ENCODE peak calls at places on chromosomes 3 and 15, in ten cellular contexts. One of them, this sample, is unnamed. For H3K36me3, the result is how much of the 10 kb centered on the place peaks cover.

GRCh38 chr3:155352900-155353490 is 59.5 kb upstream of the STRIT1 start:
- DNase-seq in transverse colon: no peak
- DNase-seq in suprapubic skin: no peak
- DNase-seq in upper lobe of left lung: no peak
- DNase-seq in HepG2: peak
- DNase-seq in stomach: no peak
- DNase-seq in sigmoid colon: no peak
- DNase-seq in SK-N-SH: peak
- DNase-seq in ovary: no peak
- DNase-seq in K562: peak
- DNase-seq in this sample: no peak

GRCh38 chr3:29686889-29687592 is 406.2 kb downstream of the RBMS3 start:
- DNase-seq in ovary: no peak
- DNase-seq in suprapubic skin: no peak
- DNase-seq in stomach: no peak
- DNase-seq in sigmoid colon: no peak
- DNase-seq in SK-N-SH: peak
- DNase-seq in upper lobe of left lung: no peak
- DNase-seq in HepG2: no peak
- DNase-seq in K562: no peak
- DNase-seq in transverse colon: no peak
- DNase-seq in this sample: no peak

GRCh38 chr15:77122576-77122975 is 51.7 kb upstream of the TSPAN3 start:
- DNase-seq in HepG2: no peak
- DNase-seq in ovary: no peak
- DNase-seq in upper lobe of left lung: no peak
- DNase-seq in K562: no peak
- DNase-seq in suprapubic skin: no peak
- DNase-seq in transverse colon: no peak
- DNase-seq in stomach: no peak
- DNase-seq in SK-N-SH: no peak
- DNase-seq in sigmoid colon: no peak
- DNase-seq in this sample: no peak

GRCh38 chr3:56366641-56366984 is 101.7 kb downstream of the ERC2 start:
- DNase-seq in sigmoid colon: no peak
- DNase-seq in K562: no peak
- DNase-seq in SK-N-SH: no peak
- DNase-seq in suprapubic skin: no peak
- DNase-seq in HepG2: no peak
- DNase-seq in ovary: no peak
- DNase-seq in stomach: no peak
- DNase-seq in upper lobe of left lung: no peak
- DNase-seq in transverse colon: no peak
- DNase-seq in this sample: no peak

GRCh38 chr3:126083511-126083912 is 412 bp downstream of the SLC41A3 start:
- DNase-seq in transverse colon: peak
- DNase-seq in sigmoid colon: no peak
- DNase-seq in SK-N-SH: peak
- DNase-seq in K562: peak
- DNase-seq in HepG2: peak
- DNase-seq in stomach: peak
- DNase-seq in suprapubic skin: no peak
- DNase-seq in upper lobe of left lung: peak
- DNase-seq in ovary: peak
- DNase-seq in this sample: no peak

GRCh38 chr3:115792206-115792955 is 169.1 kb downstream of the GAP43 start:
- DNase-seq in HepG2: peak
- DNase-seq in sigmoid colon: no peak
- DNase-seq in upper lobe of left lung: no peak
- DNase-seq in K562: no peak
- DNase-seq in stomach: no peak
- DNase-seq in suprapubic skin: no peak
- DNase-seq in ovary: no peak
- DNase-seq in transverse colon: no peak
- DNase-seq in SK-N-SH: no peak
- DNase-seq in this sample: no peak

GRCh38 chr3:146838221-146838620 is 233.1 kb upstream of the PLSCR5 start:
- DNase-seq in sigmoid colon: no peak
- DNase-seq in stomach: no peak
- DNase-seq in ovary: no peak
- DNase-seq in transverse colon: no peak
- DNase-seq in HepG2: no peak
- DNase-seq in K562: no peak
- DNase-seq in upper lobe of left lung: no peak
- DNase-seq in SK-N-SH: no peak
- DNase-seq in suprapubic skin: no peak
- DNase-seq in this sample: no peak

GRCh38 chr3:32432711-32433530 is 41.3 kb downstream of the CMTM7 start:
- DNase-seq in sigmoid colon: no peak
- DNase-seq in suprapubic skin: no peak
- DNase-seq in SK-N-SH: no peak
- DNase-seq in stomach: no peak
- DNase-seq in ovary: no peak
- DNase-seq in HepG2: no peak
- DNase-seq in transverse colon: no peak
- DNase-seq in upper lobe of left lung: no peak
- DNase-seq in K562: no peak
- DNase-seq in this sample: no peak

GRCh38 chr3:128324911-128325592 is 141.6 kb downstream of the DNAJB8 start:
- DNase-seq in upper lobe of left lung: no peak
- DNase-seq in transverse colon: no peak
- DNase-seq in suprapubic skin: no peak
- DNase-seq in stomach: peak
- DNase-seq in ovary: peak
- DNase-seq in K562: no peak
- DNase-seq in SK-N-SH: no peak
- DNase-seq in HepG2: peak
- DNase-seq in sigmoid colon: peak
- DNase-seq in this sample: no peak

GRCh38 chr15:61633951-61634350 is 404.8 kb upstream of the RORA start:
- DNase-seq in ovary: no peak
- DNase-seq in HepG2: no peak
- DNase-seq in sigmoid colon: no peak
- DNase-seq in SK-N-SH: no peak
- DNase-seq in transverse colon: no peak
- DNase-seq in suprapubic skin: no peak
- DNase-seq in stomach: no peak
- DNase-seq in upper lobe of left lung: no peak
- DNase-seq in K562: no peak
- DNase-seq in this sample: no peak

GRCh38 chr3:138220788-138221187 is 33.7 kb downstream of the ARMC8 start:
- DNase-seq in transverse colon: no peak
- DNase-seq in stomach: no peak
- DNase-seq in suprapubic skin: no peak
- DNase-seq in upper lobe of left lung: no peak
- DNase-seq in sigmoid colon: no peak
- DNase-seq in HepG2: no peak
- DNase-seq in K562: no peak
- DNase-seq in ovary: no peak
- DNase-seq in SK-N-SH: no peak
- DNase-seq in this sample: no peak

GRCh38 chr3:41975421-41976103 is 13.7 kb upstream of the ULK4 start:
- DNase-seq in ovary: no peak
- DNase-seq in sigmoid colon: no peak
- DNase-seq in HepG2: no peak
- DNase-seq in upper lobe of left lung: no peak
- DNase-seq in suprapubic skin: no peak
- DNase-seq in stomach: no peak
- DNase-seq in transverse colon: no peak
- DNase-seq in SK-N-SH: no peak
- DNase-seq in K562: no peak
- DNase-seq in this sample: no peak

GRCh38 chr15:82852906-82853635 is 43.6 kb downstream of the WHAMM start:
- DNase-seq in upper lobe of left lung: peak
- DNase-seq in ovary: no peak
- DNase-seq in SK-N-SH: no peak
- DNase-seq in suprapubic skin: no peak
- DNase-seq in stomach: peak
- DNase-seq in K562: no peak
- DNase-seq in transverse colon: no peak
- DNase-seq in sigmoid colon: no peak
- DNase-seq in HepG2: no peak
- DNase-seq in this sample: no peak

DNA sequence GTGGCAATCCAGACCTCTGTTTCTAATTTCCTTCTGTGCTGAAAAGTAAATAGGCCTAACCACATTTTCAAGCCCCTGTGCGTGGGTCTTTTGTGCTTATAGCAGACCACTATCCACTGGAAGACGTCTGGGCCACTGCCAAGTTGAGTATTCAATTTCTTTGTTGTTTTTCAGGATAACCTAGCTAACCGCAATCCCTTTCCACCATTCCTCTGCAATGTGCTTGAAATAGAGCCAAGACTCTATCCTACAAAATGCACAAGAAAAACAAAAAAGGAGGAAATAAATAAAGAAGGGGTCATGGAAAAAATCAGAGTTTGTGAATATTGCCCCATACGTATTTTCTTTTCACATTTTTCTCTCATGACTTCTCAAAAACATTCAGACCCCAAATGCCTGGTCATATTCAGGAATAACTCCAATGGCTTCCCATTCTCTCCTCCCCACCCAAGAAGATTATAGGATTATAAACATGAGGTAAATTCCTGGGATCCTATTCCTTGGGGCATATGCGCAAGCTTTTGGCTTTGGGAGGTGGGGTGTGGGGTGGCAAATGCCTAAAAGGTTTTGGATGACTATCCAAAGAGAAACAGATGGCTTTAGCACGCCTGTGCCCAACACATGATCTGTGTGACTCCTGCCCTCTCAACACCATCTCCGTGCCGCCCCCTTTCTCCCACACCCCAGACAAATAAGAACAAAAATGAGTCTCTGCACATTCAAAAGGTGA is 217.9 kb upstream of the THBS1 start:
- DNase-seq in ovary: no peak
- DNase-seq in suprapubic skin: no peak
- DNase-seq in K562: no peak
- DNase-seq in SK-N-SH: peak
- DNase-seq in transverse colon: no peak
- DNase-seq in upper lobe of left lung: no peak
- DNase-seq in stomach: no peak
- DNase-seq in HepG2: no peak
- DNase-seq in sigmoid colon: no peak
- DNase-seq in this sample: no peak
- TF ChIP-seq EP300 in ovary: no peak
- TF ChIP-seq EP300 in suprapubic skin: no peak
- TF ChIP-seq EP300 in K562: no peak
- TF ChIP-seq EP300 in SK-N-SH: no peak
- TF ChIP-seq EP300 in transverse colon: no peak
- TF ChIP-seq EP300 in upper lobe of left lung: no peak
- TF ChIP-seq EP300 in stomach: no peak
- TF ChIP-seq EP300 in HepG2: no peak
- TF ChIP-seq EP300 in sigmoid colon: no peak
- TF ChIP-seq EP300 in this sample: no peak

GRCh38 chr15:101329309-101329863 is 34.3 kb upstream of the SNRPA1 start:
- DNase-seq in transverse colon: no peak
- DNase-seq in K562: no peak
- DNase-seq in upper lobe of left lung: no peak
- DNase-seq in HepG2: no peak
- DNase-seq in SK-N-SH: no peak
- DNase-seq in ovary: no peak
- DNase-seq in sigmoid colon: no peak
- DNase-seq in stomach: no peak
- DNase-seq in suprapubic skin: no peak
- DNase-seq in this sample: no peak
- H3K27ac ChIP-seq in transverse colon: no peak
- H3K27ac ChIP-seq in K562: no peak
- H3K27ac ChIP-seq in upper lobe of left lung: no peak
- H3K27ac ChIP-seq in HepG2: no peak
- H3K27ac ChIP-seq in SK-N-SH: no peak
- H3K27ac ChIP-seq in ovary: no peak
- H3K27ac ChIP-seq in sigmoid colon: no peak
- H3K27ac ChIP-seq in stomach: no peak
- H3K27ac ChIP-seq in suprapubic skin: no peak
- H3K27ac ChIP-seq in this sample: no peak

DNA sequence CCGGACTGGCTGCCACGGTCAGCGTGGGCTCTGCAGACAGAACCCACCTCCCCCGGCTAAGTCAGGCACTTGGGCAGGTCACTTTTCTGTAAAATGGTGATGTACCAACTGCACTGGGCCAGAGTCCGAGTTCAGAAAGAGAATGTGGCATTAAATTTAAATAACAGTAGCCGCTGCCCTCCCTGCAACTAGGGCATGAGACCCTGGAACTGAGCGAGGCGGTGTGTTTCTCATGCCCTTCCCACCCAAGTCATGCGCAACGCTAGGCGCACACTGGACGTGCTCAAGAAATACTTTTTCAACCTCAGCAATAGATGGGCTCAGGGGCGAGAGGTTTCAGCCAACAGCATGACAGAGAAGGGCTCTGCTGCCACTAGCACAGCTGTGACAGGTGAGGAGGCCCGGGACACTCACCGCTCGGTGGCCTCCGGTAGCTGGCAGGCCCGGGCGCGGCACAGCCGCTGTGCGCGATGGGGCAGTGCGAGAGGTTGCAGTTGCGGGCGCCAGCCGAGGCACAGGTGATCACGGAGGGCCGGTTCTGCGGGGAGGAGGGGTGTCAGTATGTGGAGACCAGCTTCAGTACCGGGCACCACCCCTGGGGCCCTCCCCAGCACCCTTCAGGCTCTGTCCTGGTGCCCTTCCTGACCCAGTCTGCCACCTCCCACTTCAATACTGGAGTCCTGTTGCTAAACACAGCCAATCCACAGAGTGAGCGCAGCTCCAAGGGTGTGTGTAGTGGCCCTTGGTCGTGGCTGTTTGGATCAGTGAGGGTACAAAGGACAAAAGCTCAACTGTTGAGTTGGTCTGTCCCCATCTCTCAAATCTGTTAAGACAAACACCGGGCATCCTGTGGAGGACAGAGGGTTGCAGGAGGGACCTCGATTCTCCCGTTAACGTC is 84.5 kb downstream of the VGLL4 start:
- DNase-seq in stomach: no peak
- DNase-seq in transverse colon: no peak
- DNase-seq in K562: no peak
- DNase-seq in HepG2: peak
- DNase-seq in ovary: no peak
- DNase-seq in SK-N-SH: no peak
- DNase-seq in sigmoid colon: no peak
- DNase-seq in upper lobe of left lung: no peak
- DNase-seq in suprapubic skin: no peak
- DNase-seq in this sample: no peak
- H3K36me3 ChIP-seq in stomach: half or more
- H3K36me3 ChIP-seq in transverse colon: under half
- H3K36me3 ChIP-seq in K562: under half
- H3K36me3 ChIP-seq in HepG2: half or more
- H3K36me3 ChIP-seq in ovary: under half
- H3K36me3 ChIP-seq in SK-N-SH: under half
- H3K36me3 ChIP-seq in sigmoid colon: under half
- H3K36me3 ChIP-seq in upper lobe of left lung: under half
- H3K36me3 ChIP-seq in suprapubic skin: under half
- H3K36me3 ChIP-seq in this sample: under half

DNA sequence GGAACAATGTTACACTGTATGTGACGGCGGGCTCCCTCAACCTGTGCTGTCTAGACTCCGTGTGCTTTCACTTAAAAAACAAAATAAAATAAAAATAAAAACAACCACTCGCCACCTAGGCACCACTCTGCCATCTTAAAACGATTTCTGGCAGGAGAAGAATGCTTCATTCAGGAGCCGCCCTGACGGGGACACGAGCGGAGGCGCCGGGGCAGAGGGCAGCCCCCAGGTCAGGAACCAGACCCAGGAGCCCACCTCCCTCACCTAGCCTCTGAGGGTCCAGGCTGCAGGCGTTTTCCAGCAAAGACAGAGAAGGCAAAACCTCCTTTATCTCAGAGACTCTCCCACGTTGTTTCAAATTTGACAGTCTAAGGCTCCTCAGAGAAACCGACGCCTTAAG is 85.1 kb upstream of the SNRPA1 start:
- DNase-seq in suprapubic skin: no peak
- DNase-seq in transverse colon: no peak
- DNase-seq in sigmoid colon: no peak
- DNase-seq in upper lobe of left lung: no peak
- DNase-seq in HepG2: no peak
- DNase-seq in ovary: no peak
- DNase-seq in stomach: no peak
- DNase-seq in K562: no peak
- DNase-seq in SK-N-SH: no peak
- DNase-seq in this sample: no peak
- TF ChIP-seq EP300 in suprapubic skin: no peak
- TF ChIP-seq EP300 in transverse colon: no peak
- TF ChIP-seq EP300 in sigmoid colon: no peak
- TF ChIP-seq EP300 in upper lobe of left lung: no peak
- TF ChIP-seq EP300 in HepG2: no peak
- TF ChIP-seq EP300 in ovary: no peak
- TF ChIP-seq EP300 in stomach: no peak
- TF ChIP-seq EP300 in K562: no peak
- TF ChIP-seq EP300 in SK-N-SH: no peak
- TF ChIP-seq EP300 in this sample: no peak